ENCODE peak calls at places on chromosomes 3 and 15, in nine cellular contexts. K, F, I, M, Z, W, Y, Q and L are unnamed samples.

GRCh38 chr3:79125313-79125984 is 642.3 kb downstream of the ROBO1 start:
- DNase-seq in K (no peak), F (no peak), I (no peak), M (no peak), Z (no peak), W (no peak), Y (no peak), Q (no peak), L (no peak)

GRCh38 chr3:29468150-29468549 is 187.3 kb downstream of the RBMS3 start:
- DNase-seq in K (no peak), F (no peak), I (no peak), M (no peak), Z (no peak), W (no peak), Y (no peak), Q (no peak), L (no peak)

GRCh38 chr3:151228291-151229125 is 25.5 kb upstream of the GPR171 start:
- DNase-seq in K (no peak), F (peak), I (no peak), M (no peak), Z (peak), W (peak), Y (peak), Q (no peak), L (no peak)

GRCh38 chr3:11201246-11202024 is 47.1 kb downstream of the HRH1 start:
- DNase-seq in K (peak), F (peak), I (no peak), M (peak), Z (no peak), W (peak), Y (peak), Q (no peak), L (no peak)

GRCh38 chr3:51704511-51704950 is 2.3 kb upstream of the GRM2 start:
- DNase-seq in K (no peak), F (no peak), I (peak), M (no peak), Z (no peak), W (no peak), Y (no peak), Q (no peak), L (no peak)

GRCh38 chr15:40249477-40250303 is 10.8 kb downstream of the PAK6 start:
- DNase-seq in K (no peak), F (no peak), I (peak), M (no peak), Z (peak), W (peak), Y (peak), Q (no peak), L (no peak)

GRCh38 chr3:123834631-123835030 is 49.5 kb downstream of the MYLK start:
- DNase-seq in K (no peak), F (peak), I (no peak), M (no peak), Z (peak), W (peak), Y (peak), Q (no peak), L (no peak)

GRCh38 chr3:143924522-143925381 is 46.9 kb upstream of the DIPK2A start:
- DNase-seq in K (no peak), F (no peak), I (no peak), M (no peak), Z (no peak), W (no peak), Y (no peak), Q (no peak), L (no peak)

GRCh38 chr3:189664311-189664710 is 33.1 kb downstream of the TP63 start:
- DNase-seq in K (no peak), F (peak), I (no peak), M (no peak), Z (peak), W (peak), Y (peak), Q (no peak), L (peak)

GRCh38 chr3:145776782-145777408 is 384.1 kb downstream of the PLOD2 start:
- DNase-seq in K (no peak), F (peak), I (no peak), M (no peak), Z (peak), W (peak), Y (peak), Q (no peak), L (peak)

GRCh38 chr3:134579266-134579665 is 71.6 kb downstream of the KY start:
- DNase-seq in K (no peak), F (no peak), I (no peak), M (no peak), Z (no peak), W (no peak), Y (no peak), Q (no peak), L (no peak)

GRCh38 chr15:95601525-95601924 is 729.0 kb upstream of the NR2F2 start:
- DNase-seq in K (no peak), F (no peak), I (no peak), M (no peak), Z (no peak), W (no peak), Y (no peak), Q (no peak), L (no peak)

GRCh38 chr3:41581700-41582099 is 380.2 kb downstream of the ULK4 start:
- DNase-seq in K (no peak), F (no peak), I (no peak), M (no peak), Z (no peak), W (no peak), Y (no peak), Q (peak), L (no peak)

GRCh38 chr3:56989434-56990294 is 70.8 kb upstream of the SPATA12 start:
- DNase-seq in K (no peak), F (no peak), I (peak), M (no peak), Z (no peak), W (no peak), Y (peak), Q (no peak), L (no peak)

GRCh38 chr15:69434236-69434635 is 18.4 kb upstream of the RPLP1 start:
- DNase-seq in K (no peak), F (no peak), I (no peak), M (no peak), Z (no peak), W (no peak), Y (no peak), Q (no peak), L (no peak)

GRCh38 chr3:42725454-42725853 is 22.9 kb upstream of the HHATL start:
- DNase-seq in K (no peak), F (no peak), I (no peak), M (no peak), Z (no peak), W (no peak), Y (no peak), Q (no peak), L (peak)

GRCh38 chr3:136957751-136958288 is at the start of gene IL20RB:
- DNase-seq in K (no peak), F (peak), I (no peak), M (no peak), Z (peak), W (peak), Y (peak), Q (no peak), L (peak)
- H3K4me3 ChIP-seq in K (no peak), F (no peak), I (no peak), M (no peak), Z (no peak), W (peak), Y (no peak), Q (no peak), L (peak)

DNA sequence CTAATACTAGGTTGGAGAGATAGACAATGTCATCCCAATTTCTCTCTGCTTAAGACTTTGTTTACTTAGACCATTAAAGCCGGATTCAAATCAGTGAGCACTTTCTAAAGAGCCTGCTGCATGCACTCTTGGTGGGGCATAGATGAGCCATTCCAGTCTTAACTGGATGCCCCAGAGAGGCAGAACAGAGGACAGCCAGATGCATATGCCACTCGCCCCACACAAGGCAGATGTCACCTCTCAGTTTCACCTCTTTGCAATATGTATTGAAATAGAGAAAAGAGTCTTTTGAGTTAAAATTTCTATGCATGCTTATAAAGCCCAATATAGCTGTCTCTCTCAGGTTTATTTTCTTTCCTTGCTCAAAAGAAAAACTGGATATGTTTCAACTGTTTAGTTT is 89.5 kb downstream of the LARS2 start:
- DNase-seq in K (no peak), F (no peak), I (no peak), M (no peak), Z (no peak), W (no peak), Y (no peak), Q (no peak), L (no peak)
- H3K4me3 ChIP-seq in K (no peak), F (no peak), I (no peak), M (no peak), Z (no peak), W (no peak), Y (no peak), Q (no peak), L (no peak)

GRCh38 chr15:58742424-58743160 is 6.9 kb downstream of the ADAM10 start:
- DNase-seq in K (no peak), F (peak), I (no peak), M (no peak), Z (peak), W (no peak), Y (peak), Q (no peak), L (no peak)
- H3K4me3 ChIP-seq in K (no peak), F (no peak), I (no peak), M (no peak), Z (peak), W (no peak), Y (no peak), Q (no peak), L (no peak)

DNA sequence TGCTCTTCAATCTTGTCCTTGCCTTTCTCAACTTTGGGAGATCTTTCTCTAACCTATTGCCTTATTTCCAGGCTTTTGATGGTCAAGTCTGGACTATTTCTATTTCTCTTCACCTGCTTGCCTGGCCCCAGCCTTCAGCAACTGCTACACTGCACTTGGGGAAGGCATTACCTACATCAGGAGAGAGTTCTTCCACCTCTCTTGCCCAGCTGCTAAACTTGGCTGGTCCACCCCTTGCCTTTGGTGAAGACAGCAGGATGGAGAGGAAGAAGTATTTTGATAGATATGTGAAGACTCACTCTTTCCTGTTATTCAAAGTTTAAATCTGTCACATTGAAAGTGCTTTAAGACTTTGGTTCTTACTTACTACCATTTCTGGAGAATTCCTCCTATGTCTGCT is 574.8 kb downstream of the ZPLD1 start:
- DNase-seq in K (no peak), F (no peak), I (no peak), M (no peak), Z (no peak), W (no peak), Y (no peak), Q (no peak), L (no peak)
- H3K4me3 ChIP-seq in K (no peak), F (no peak), I (no peak), M (no peak), Z (no peak), W (no peak), Y (no peak), Q (no peak), L (no peak)

DNA sequence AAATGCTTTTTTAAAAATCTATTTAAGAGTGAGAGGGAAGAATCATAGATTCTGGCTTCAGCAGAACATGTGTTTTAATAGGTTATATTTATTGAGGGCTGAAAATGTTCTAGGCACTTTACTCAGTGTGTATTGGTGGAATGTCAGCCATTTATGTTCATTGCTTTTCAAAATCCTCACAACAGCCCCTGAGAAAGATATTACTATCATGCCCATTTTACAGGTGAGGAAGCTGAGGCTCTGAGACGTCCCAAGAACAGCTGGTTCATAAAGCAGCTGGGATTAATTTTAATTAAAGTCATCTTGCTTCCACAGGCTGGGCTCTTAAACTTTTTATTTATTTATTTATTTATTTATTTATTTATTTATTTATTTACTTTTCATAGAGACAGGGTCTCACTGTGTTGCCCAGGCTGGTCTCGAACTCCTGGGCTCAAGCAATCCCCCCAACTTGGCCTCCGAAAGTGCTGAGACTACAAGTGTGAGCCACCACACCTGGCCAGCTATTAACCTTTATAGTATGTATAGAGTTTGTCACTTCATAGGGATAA is 364.6 kb downstream of the SHQ1 start:
- DNase-seq in K (no peak), F (no peak), I (no peak), M (no peak), Z (no peak), W (no peak), Y (no peak), Q (no peak), L (no peak)
- H3K4me3 ChIP-seq in K (no peak), F (no peak), I (no peak), M (peak), Z (no peak), W (no peak), Y (no peak), Q (no peak), L (no peak)

DNA sequence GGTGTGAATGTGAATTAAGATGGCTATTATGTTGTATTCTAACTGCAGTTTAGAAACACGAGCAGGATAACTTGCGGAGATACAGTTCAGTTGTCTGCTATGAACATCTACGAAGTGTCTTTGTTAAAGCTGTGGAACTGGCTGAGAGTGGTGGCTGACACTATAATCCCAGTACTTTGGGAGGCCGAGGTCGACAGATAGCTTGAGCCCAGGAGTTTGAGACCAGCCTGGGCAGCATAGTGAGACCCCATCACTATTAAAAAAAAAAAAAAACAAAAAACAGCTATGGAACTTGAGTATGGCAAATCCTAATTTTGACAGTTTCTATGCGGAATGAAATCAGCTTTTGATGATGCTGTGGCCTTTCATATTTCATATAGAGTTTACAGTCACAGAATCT is 1.7 kb downstream of the EAF1 start:
- DNase-seq in K (no peak), F (no peak), I (no peak), M (no peak), Z (no peak), W (no peak), Y (no peak), Q (no peak), L (peak)
- H3K4me3 ChIP-seq in K (no peak), F (peak), I (no peak), M (peak), Z (peak), W (no peak), Y (peak), Q (peak), L (no peak)

GRCh38 chr3:12424635-12425319 is 59.5 kb upstream of the TSEN2 start:
- DNase-seq in K (no peak), F (no peak), I (no peak), M (no peak), Z (no peak), W (no peak), Y (peak), Q (no peak), L (no peak)

GRCh38 chr3:12425850-12426579 is 58.3 kb upstream of the TSEN2 start:
- DNase-seq in K (no peak), F (no peak), I (no peak), M (no peak), Z (no peak), W (no peak), Y (no peak), Q (no peak), L (no peak)

GRCh38 chr3:12430086-12430485 is 54.2 kb upstream of the TSEN2 start:
- DNase-seq in K (no peak), F (no peak), I (no peak), M (no peak), Z (no peak), W (no peak), Y (peak), Q (no peak), L (no peak)

GRCh38 chr3:12427551-12427950 is 56.7 kb upstream of the TSEN2 start:
- DNase-seq in K (no peak), F (no peak), I (no peak), M (no peak), Z (no peak), W (no peak), Y (no peak), Q (no peak), L (no peak)

DNA sequence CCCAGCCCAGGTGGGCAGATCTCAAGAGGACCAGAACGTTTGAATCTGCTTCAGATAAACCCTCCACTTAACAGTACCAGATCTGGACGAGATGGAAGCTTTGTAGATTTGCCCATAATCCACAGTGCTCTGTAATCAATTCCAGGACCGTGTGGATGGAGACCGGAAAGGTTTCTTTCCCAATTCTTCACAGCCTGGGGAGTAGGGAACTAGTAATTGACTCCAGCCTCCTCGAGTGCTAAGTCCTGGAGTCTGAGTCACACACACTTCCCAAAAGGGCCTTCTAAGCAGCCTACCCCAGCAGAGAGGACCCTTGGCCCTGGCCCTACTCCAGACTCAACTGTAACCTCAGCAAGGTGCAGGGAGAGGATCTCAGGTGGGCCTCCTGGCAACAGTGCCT is 56.1 kb upstream of the TSEN2 start:
- DNase-seq in K (no peak), F (no peak), I (no peak), M (no peak), Z (no peak), W (no peak), Y (no peak), Q (no peak), L (no peak)
- H3K4me3 ChIP-seq in K (no peak), F (no peak), I (no peak), M (no peak), Z (no peak), W (no peak), Y (no peak), Q (no peak), L (no peak)

GRCh38 chr3:108488631-108489030 is 21.8 kb downstream of the MYH15 start:
- DNase-seq in K (no peak), F (peak), I (no peak), M (no peak), Z (peak), W (peak), Y (peak), Q (no peak), L (no peak)

GRCh38 chr3:108486910-108487309 is 23.5 kb downstream of the MYH15 start:
- DNase-seq in K (no peak), F (peak), I (no peak), M (no peak), Z (peak), W (peak), Y (peak), Q (no peak), L (no peak)

GRCh38 chr3:108487439-108487838 is 23.0 kb downstream of the MYH15 start:
- DNase-seq in K (no peak), F (no peak), I (no peak), M (no peak), Z (no peak), W (no peak), Y (no peak), Q (no peak), L (no peak)

GRCh38 chr3:108485146-108485545 is 25.2 kb downstream of the MYH15 start:
- DNase-seq in K (no peak), F (no peak), I (no peak), M (no peak), Z (no peak), W (no peak), Y (no peak), Q (no peak), L (no peak)

GRCh38 chr3:108486272-108486787 is 24.1 kb downstream of the MYH15 start:
- DNase-seq in K (no peak), F (no peak), I (no peak), M (no peak), Z (no peak), W (no peak), Y (no peak), Q (no peak), L (no peak)
- H3K4me3 ChIP-seq in K (no peak), F (no peak), I (no peak), M (no peak), Z (no peak), W (no peak), Y (no peak), Q (no peak), L (no peak)

GRCh38 chr3:21017115-21017852 is 733.7 kb downstream of the ZNF385D start:
- DNase-seq in K (no peak), F (no peak), I (peak), M (no peak), Z (no peak), W (peak), Y (no peak), Q (no peak), L (no peak)
- H3K4me3 ChIP-seq in K (no peak), F (no peak), I (no peak), M (no peak), Z (no peak), W (no peak), Y (no peak), Q (no peak), L (no peak)